ENCODE peak calls at places on chromosomes 5 and 9, in four cellular contexts. One of them, this sample, is unnamed. For H3K4me1, the result is how much of the 10 kb centered on the place peaks cover.

GRCh38 chr9:22383720-22384119 is 62.9 kb upstream of the DMRTA1 start:
- DNase-seq in transverse colon: no peak
- DNase-seq in A549: no peak
- DNase-seq in tibial nerve: no peak
- DNase-seq in this sample: no peak

GRCh38 chr5:143001764-143002351 is 231.7 kb downstream of the ARHGAP26 start:
- DNase-seq in transverse colon: no peak
- DNase-seq in A549: no peak
- DNase-seq in tibial nerve: no peak
- DNase-seq in this sample: no peak

GRCh38 chr9:129174724-129175514 is 3.1 kb downstream of the IER5L start:
- DNase-seq in transverse colon: peak
- DNase-seq in tibial nerve: peak
- DNase-seq in A549: peak
- DNase-seq in this sample: peak

GRCh38 chr9:14346301-14346721 is 32.4 kb upstream of the NFIB start:
- DNase-seq in A549: no peak
- DNase-seq in tibial nerve: no peak
- DNase-seq in transverse colon: no peak
- DNase-seq in this sample: no peak

GRCh38 chr5:73912755-73913365 is 286.9 kb downstream of the ARHGEF28 start:
- DNase-seq in tibial nerve: no peak
- DNase-seq in transverse colon: no peak
- DNase-seq in A549: no peak
- DNase-seq in this sample: no peak

GRCh38 chr9:89418882-89419641 is 78.9 kb downstream of the SEMA4D start:
- DNase-seq in tibial nerve: no peak
- DNase-seq in A549: no peak
- DNase-seq in transverse colon: peak
- DNase-seq in this sample: no peak

GRCh38 chr9:84781431-84781830 is 111.9 kb downstream of the NTRK2 start:
- DNase-seq in A549: no peak
- DNase-seq in transverse colon: no peak
- DNase-seq in tibial nerve: peak
- DNase-seq in this sample: no peak

GRCh38 chr9:33127881-33128280 is 39.3 kb downstream of the B4GALT1 start:
- DNase-seq in A549: no peak
- DNase-seq in tibial nerve: no peak
- DNase-seq in transverse colon: no peak
- DNase-seq in this sample: no peak

GRCh38 chr5:116084231-116084630 is 594 bp upstream of the COMMD10 start:
- DNase-seq in A549: peak
- DNase-seq in transverse colon: peak
- DNase-seq in tibial nerve: no peak
- DNase-seq in this sample: no peak

GRCh38 chr9:73200694-73201432 is 49.2 kb downstream of the ANXA1 start:
- DNase-seq in tibial nerve: no peak
- DNase-seq in transverse colon: no peak
- DNase-seq in A549: no peak
- DNase-seq in this sample: no peak

GRCh38 chr5:16934669-16935068 is 1.4 kb downstream of the MYO10 start:
- DNase-seq in A549: no peak
- DNase-seq in tibial nerve: no peak
- DNase-seq in transverse colon: no peak
- DNase-seq in this sample: no peak

GRCh38 chr5:6745706-6746217 is 32.5 kb downstream of the TENT4A start:
- DNase-seq in A549: peak
- DNase-seq in tibial nerve: peak
- DNase-seq in transverse colon: peak
- DNase-seq in this sample: no peak

GRCh38 chr5:107806271-107806670 is 135.5 kb upstream of the EFNA5 start:
- DNase-seq in transverse colon: no peak
- DNase-seq in A549: no peak
- DNase-seq in tibial nerve: no peak
- DNase-seq in this sample: no peak

GRCh38 chr9:5455181-5455580 is 4.8 kb downstream of the CD274 start:
- DNase-seq in tibial nerve: no peak
- DNase-seq in A549: no peak
- DNase-seq in transverse colon: no peak
- DNase-seq in this sample: no peak

GRCh38 chr9:21461377-21461776 is 20.7 kb downstream of the IFNE start:
- DNase-seq in tibial nerve: no peak
- DNase-seq in A549: no peak
- DNase-seq in transverse colon: no peak
- DNase-seq in this sample: no peak

GRCh38 chr9:746661-747434 is 94.6 kb upstream of the DMRT1 start:
- DNase-seq in transverse colon: no peak
- DNase-seq in tibial nerve: no peak
- DNase-seq in A549: no peak
- DNase-seq in this sample: no peak

GRCh38 chr9:121607434-121608248 is 43.8 kb upstream of the DAB2IP start:
- DNase-seq in transverse colon: no peak
- DNase-seq in tibial nerve: no peak
- DNase-seq in A549: no peak
- DNase-seq in this sample: no peak

GRCh38 chr9:25600501-25600900 is 77.7 kb downstream of the TUSC1 start:
- DNase-seq in tibial nerve: no peak
- DNase-seq in A549: no peak
- DNase-seq in transverse colon: no peak
- DNase-seq in this sample: no peak

GRCh38 chr9:116639251-116639741 is 47.8 kb upstream of the TRIM32 start:
- DNase-seq in A549: no peak
- DNase-seq in tibial nerve: no peak
- DNase-seq in transverse colon: no peak
- DNase-seq in this sample: no peak

GRCh38 chr5:113375492-113376060 is 59.2 kb downstream of the TSSK1B start:
- DNase-seq in tibial nerve: peak
- DNase-seq in A549: no peak
- DNase-seq in transverse colon: no peak
- DNase-seq in this sample: no peak

GRCh38 chr5:168114444-168115017 is 176.9 kb upstream of the WWC1 start:
- DNase-seq in transverse colon: peak
- DNase-seq in tibial nerve: peak
- DNase-seq in A549: peak
- DNase-seq in this sample: no peak

GRCh38 chr5:173887610-173888472 is at the start of gene CPEB4:
- DNase-seq in transverse colon: peak
- DNase-seq in tibial nerve: peak
- DNase-seq in A549: peak
- DNase-seq in this sample: peak

GRCh38 chr5:125823572-125823971 is 599.6 kb upstream of the GRAMD2B start:
- DNase-seq in transverse colon: no peak
- DNase-seq in tibial nerve: no peak
- DNase-seq in A549: no peak
- DNase-seq in this sample: no peak

GRCh38 chr9:14433841-14434511 is 120.0 kb upstream of the NFIB start:
- DNase-seq in transverse colon: no peak
- DNase-seq in A549: peak
- DNase-seq in tibial nerve: no peak
- DNase-seq in this sample: no peak

GRCh38 chr5:54528633-54529032 is 11.1 kb downstream of the SNX18 start:
- DNase-seq in tibial nerve: no peak
- DNase-seq in transverse colon: no peak
- DNase-seq in A549: no peak
- DNase-seq in this sample: no peak

GRCh38 chr9:38478211-38478610 is 54.0 kb upstream of the IGFBPL1 start:
- DNase-seq in transverse colon: no peak
- DNase-seq in A549: no peak
- DNase-seq in tibial nerve: no peak
- DNase-seq in this sample: no peak

GRCh38 chr9:113011911-113012381 is at the start of gene ZNF883:
- DNase-seq in A549: peak
- DNase-seq in transverse colon: peak
- DNase-seq in tibial nerve: no peak
- DNase-seq in this sample: no peak

GRCh38 chr5:10354048-10354872 is 765 bp downstream of the MARCHF6 start:
- DNase-seq in transverse colon: peak
- DNase-seq in tibial nerve: peak
- DNase-seq in A549: peak
- DNase-seq in this sample: no peak

GRCh38 chr5:138662599-138662998 is 87.4 kb upstream of the HSPA9 start:
- DNase-seq in tibial nerve: no peak
- DNase-seq in transverse colon: no peak
- DNase-seq in A549: no peak
- DNase-seq in this sample: peak

GRCh38 chr5:145500712-145501111 is 334.4 kb downstream of the PRELID2 start:
- DNase-seq in transverse colon: peak
- DNase-seq in tibial nerve: no peak
- DNase-seq in A549: no peak
- DNase-seq in this sample: no peak

GRCh38 chr5:95870105-95870672 is 47.7 kb upstream of the GLRX start:
- DNase-seq in tibial nerve: no peak
- DNase-seq in transverse colon: no peak
- DNase-seq in A549: no peak
- DNase-seq in this sample: no peak
- H3K4me1 ChIP-seq in tibial nerve: under half
- H3K4me1 ChIP-seq in transverse colon: under half
- H3K4me1 ChIP-seq in A549: under half
- H3K4me1 ChIP-seq in this sample: under half

GRCh38 chr5:150489358-150490295 is 18.3 kb upstream of the NDST1 start:
- DNase-seq in A549: no peak
- DNase-seq in transverse colon: peak
- DNase-seq in tibial nerve: no peak
- DNase-seq in this sample: no peak
- TF ChIP-seq EP300 in A549: no peak
- TF ChIP-seq EP300 in transverse colon: no peak
- TF ChIP-seq EP300 in tibial nerve: no peak
- TF ChIP-seq EP300 in this sample: no peak

GRCh38 chr5:38603691-38604090 is 47.2 kb upstream of the LIFR start:
- DNase-seq in A549: no peak
- DNase-seq in transverse colon: no peak
- DNase-seq in tibial nerve: no peak
- DNase-seq in this sample: no peak

GRCh38 chr5:38600334-38601045 is 44.0 kb upstream of the LIFR start:
- DNase-seq in transverse colon: no peak
- DNase-seq in A549: no peak
- DNase-seq in tibial nerve: no peak
- DNase-seq in this sample: no peak

GRCh38 chr5:38601843-38602424 is 45.5 kb upstream of the LIFR start:
- DNase-seq in A549: no peak
- DNase-seq in transverse colon: no peak
- DNase-seq in tibial nerve: no peak
- DNase-seq in this sample: no peak

GRCh38 chr5:38601133-38601842 is 44.8 kb upstream of the LIFR start:
- DNase-seq in A549: no peak
- DNase-seq in transverse colon: no peak
- DNase-seq in tibial nerve: peak
- DNase-seq in this sample: no peak

DNA sequence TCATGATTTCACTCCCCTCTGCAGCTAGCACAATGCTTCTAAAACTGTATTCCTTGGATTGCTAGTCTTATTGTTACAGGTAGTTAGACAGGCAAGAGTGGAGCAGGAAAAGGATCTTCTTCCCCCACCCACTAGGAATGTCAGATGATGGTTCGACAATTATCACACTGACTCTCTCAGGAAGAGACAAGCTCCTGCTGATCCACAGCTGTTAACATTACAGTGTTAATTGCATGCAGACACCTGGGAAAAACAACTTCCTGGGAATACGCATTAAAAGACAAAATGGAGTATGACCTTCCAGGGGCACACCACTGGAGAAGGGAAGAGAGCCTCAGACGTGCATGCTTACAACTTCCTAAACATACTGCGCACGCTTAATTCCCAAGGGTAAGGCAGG is 46.2 kb upstream of the LIFR start:
- DNase-seq in A549: no peak
- DNase-seq in transverse colon: no peak
- DNase-seq in tibial nerve: no peak
- DNase-seq in this sample: no peak
- H3K4me1 ChIP-seq in A549: half or more
- H3K4me1 ChIP-seq in transverse colon: under half
- H3K4me1 ChIP-seq in tibial nerve: under half
- H3K4me1 ChIP-seq in this sample: under half

DNA sequence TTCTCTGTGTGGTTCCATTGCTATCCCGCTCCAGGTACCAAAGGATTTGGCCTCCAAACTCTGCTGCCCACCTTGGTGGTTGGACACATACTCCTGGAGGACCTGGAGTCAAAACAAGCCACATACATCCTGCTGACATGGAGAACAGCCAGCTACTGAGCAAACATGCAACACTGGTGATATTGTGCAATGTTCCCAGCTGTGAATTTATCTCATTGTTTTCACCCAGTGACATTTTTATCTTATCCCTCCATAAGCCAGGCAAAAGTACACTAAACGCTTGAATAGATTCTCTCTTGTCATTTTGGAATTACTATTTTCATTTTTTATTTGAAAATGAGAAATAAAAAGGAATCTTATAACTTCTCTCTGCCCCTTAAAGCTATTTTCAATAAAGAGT is 11.1 kb upstream of the CTSL start:
- DNase-seq in transverse colon: peak
- DNase-seq in A549: peak
- DNase-seq in tibial nerve: peak
- DNase-seq in this sample: no peak
- TF ChIP-seq EP300 in transverse colon: no peak
- TF ChIP-seq EP300 in A549: peak
- TF ChIP-seq EP300 in tibial nerve: peak
- TF ChIP-seq EP300 in this sample: no peak

GRCh38 chr5:83072946-83073345 is 4.2 kb downstream of the TMEM167A start:
- DNase-seq in transverse colon: no peak
- DNase-seq in tibial nerve: no peak
- DNase-seq in A549: no peak
- DNase-seq in this sample: no peak
- H3K4me1 ChIP-seq in transverse colon: under half
- H3K4me1 ChIP-seq in tibial nerve: half or more
- H3K4me1 ChIP-seq in A549: under half
- H3K4me1 ChIP-seq in this sample: half or more